ENCODE peak calls at places on chromosome 13, in nine cellular contexts. One of them, this sample, is unnamed.

GRCh38 chr13:26914624-26915023 is 154.0 kb upstream of the GPR12 start:
- DNase-seq in WERI-Rb-1: peak
- DNase-seq in PC-9: no peak
- DNase-seq in body of pancreas: no peak
- DNase-seq in progenitor cell of endocrine pancreas: no peak
- DNase-seq in fibroblast of mammary gland: no peak
- DNase-seq in H9: no peak
- DNase-seq in breast epithelium: no peak
- DNase-seq in HFFc6: no peak
- DNase-seq in this sample: no peak

GRCh38 chr13:46575321-46575721 is 22.4 kb downstream of the LRCH1 start:
- DNase-seq in WERI-Rb-1: no peak
- DNase-seq in PC-9: no peak
- DNase-seq in body of pancreas: no peak
- DNase-seq in progenitor cell of endocrine pancreas: no peak
- DNase-seq in fibroblast of mammary gland: peak
- DNase-seq in H9: no peak
- DNase-seq in breast epithelium: no peak
- DNase-seq in HFFc6: no peak
- DNase-seq in this sample: no peak

GRCh38 chr13:110309159-110309476 is 2.0 kb downstream of the COL4A2 start:
- DNase-seq in WERI-Rb-1: no peak
- DNase-seq in PC-9: no peak
- DNase-seq in body of pancreas: no peak
- DNase-seq in progenitor cell of endocrine pancreas: no peak
- DNase-seq in fibroblast of mammary gland: no peak
- DNase-seq in H9: no peak
- DNase-seq in breast epithelium: no peak
- DNase-seq in HFFc6: no peak
- DNase-seq in this sample: no peak

GRCh38 chr13:38830442-38831045 is 143.7 kb downstream of the FREM2 start:
- DNase-seq in WERI-Rb-1: no peak
- DNase-seq in PC-9: no peak
- DNase-seq in body of pancreas: peak
- DNase-seq in progenitor cell of endocrine pancreas: no peak
- DNase-seq in fibroblast of mammary gland: no peak
- DNase-seq in H9: no peak
- DNase-seq in breast epithelium: no peak
- DNase-seq in HFFc6: no peak
- DNase-seq in this sample: no peak

GRCh38 chr13:32087955-32088747 is 56.6 kb downstream of the FRY start:
- DNase-seq in WERI-Rb-1: no peak
- DNase-seq in PC-9: no peak
- DNase-seq in body of pancreas: no peak
- DNase-seq in progenitor cell of endocrine pancreas: no peak
- DNase-seq in fibroblast of mammary gland: peak
- DNase-seq in H9: no peak
- DNase-seq in breast epithelium: no peak
- DNase-seq in HFFc6: no peak
- DNase-seq in this sample: no peak

GRCh38 chr13:112704634-112705145 is 14.9 kb downstream of the ATP11A start:
- DNase-seq in WERI-Rb-1: no peak
- DNase-seq in PC-9: no peak
- DNase-seq in body of pancreas: no peak
- DNase-seq in progenitor cell of endocrine pancreas: no peak
- DNase-seq in fibroblast of mammary gland: no peak
- DNase-seq in H9: peak
- DNase-seq in breast epithelium: no peak
- DNase-seq in HFFc6: no peak
- DNase-seq in this sample: no peak

GRCh38 chr13:46962286-46962941 is 65.6 kb upstream of the HTR2A start:
- DNase-seq in WERI-Rb-1: no peak
- DNase-seq in PC-9: no peak
- DNase-seq in body of pancreas: no peak
- DNase-seq in progenitor cell of endocrine pancreas: no peak
- DNase-seq in fibroblast of mammary gland: peak
- DNase-seq in H9: no peak
- DNase-seq in breast epithelium: no peak
- DNase-seq in HFFc6: peak
- DNase-seq in this sample: no peak

GRCh38 chr13:83325454-83325853 is 556.8 kb downstream of the SLITRK1 start:
- DNase-seq in WERI-Rb-1: no peak
- DNase-seq in PC-9: no peak
- DNase-seq in body of pancreas: no peak
- DNase-seq in progenitor cell of endocrine pancreas: no peak
- DNase-seq in fibroblast of mammary gland: peak
- DNase-seq in H9: no peak
- DNase-seq in breast epithelium: no peak
- DNase-seq in HFFc6: peak
- DNase-seq in this sample: no peak

GRCh38 chr13:72403396-72404010 is 323.9 kb downstream of the MZT1 start:
- DNase-seq in WERI-Rb-1: no peak
- DNase-seq in PC-9: no peak
- DNase-seq in body of pancreas: no peak
- DNase-seq in progenitor cell of endocrine pancreas: no peak
- DNase-seq in fibroblast of mammary gland: no peak
- DNase-seq in H9: no peak
- DNase-seq in breast epithelium: no peak
- DNase-seq in HFFc6: peak
- DNase-seq in this sample: no peak

GRCh38 chr13:42820450-42820849 is 39.1 kb downstream of the FAM216B start:
- DNase-seq in WERI-Rb-1: no peak
- DNase-seq in PC-9: no peak
- DNase-seq in body of pancreas: no peak
- DNase-seq in progenitor cell of endocrine pancreas: no peak
- DNase-seq in fibroblast of mammary gland: peak
- DNase-seq in H9: no peak
- DNase-seq in breast epithelium: no peak
- DNase-seq in HFFc6: no peak
- DNase-seq in this sample: no peak

GRCh38 chr13:42814868-42815267 is 33.5 kb downstream of the FAM216B start:
- DNase-seq in WERI-Rb-1: no peak
- DNase-seq in PC-9: no peak
- DNase-seq in body of pancreas: no peak
- DNase-seq in progenitor cell of endocrine pancreas: no peak
- DNase-seq in fibroblast of mammary gland: peak
- DNase-seq in H9: no peak
- DNase-seq in breast epithelium: no peak
- DNase-seq in HFFc6: peak
- DNase-seq in this sample: no peak

GRCh38 chr13:42815686-42816085 is 34.3 kb downstream of the FAM216B start:
- DNase-seq in WERI-Rb-1: no peak
- DNase-seq in PC-9: no peak
- DNase-seq in body of pancreas: no peak
- DNase-seq in progenitor cell of endocrine pancreas: no peak
- DNase-seq in fibroblast of mammary gland: peak
- DNase-seq in H9: no peak
- DNase-seq in breast epithelium: no peak
- DNase-seq in HFFc6: no peak
- DNase-seq in this sample: no peak

GRCh38 chr13:42819712-42820111 is 38.3 kb downstream of the FAM216B start:
- DNase-seq in WERI-Rb-1: no peak
- DNase-seq in PC-9: no peak
- DNase-seq in body of pancreas: no peak
- DNase-seq in progenitor cell of endocrine pancreas: no peak
- DNase-seq in fibroblast of mammary gland: peak
- DNase-seq in H9: no peak
- DNase-seq in breast epithelium: no peak
- DNase-seq in HFFc6: no peak
- DNase-seq in this sample: no peak

DNA sequence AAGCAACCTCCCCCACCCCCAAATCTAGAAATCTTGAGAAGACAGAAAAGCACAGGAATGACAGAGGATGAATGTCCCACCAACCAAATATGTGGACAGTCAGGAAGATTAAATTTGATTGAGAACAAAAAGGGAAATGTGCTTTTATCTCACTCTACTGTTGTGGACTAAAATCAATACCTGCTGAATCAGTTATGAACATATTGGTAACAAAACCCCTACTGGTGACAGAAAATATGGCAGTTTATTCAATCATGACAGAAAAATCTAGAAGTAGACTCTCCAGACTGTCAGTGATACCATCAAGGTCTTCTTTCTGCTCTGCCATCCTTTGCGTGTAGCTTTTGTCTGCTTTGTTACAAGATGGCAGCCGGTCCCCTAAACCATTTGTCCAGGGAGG is 35.2 kb downstream of the FAM216B start:
- DNase-seq in WERI-Rb-1: no peak
- DNase-seq in PC-9: no peak
- DNase-seq in body of pancreas: no peak
- DNase-seq in progenitor cell of endocrine pancreas: no peak
- DNase-seq in fibroblast of mammary gland: no peak
- DNase-seq in H9: no peak
- DNase-seq in breast epithelium: no peak
- DNase-seq in HFFc6: no peak
- DNase-seq in this sample: no peak
- TF ChIP-seq CTCF in WERI-Rb-1: no peak
- TF ChIP-seq CTCF in PC-9: no peak
- TF ChIP-seq CTCF in body of pancreas: no peak
- TF ChIP-seq CTCF in progenitor cell of endocrine pancreas: peak
- TF ChIP-seq CTCF in fibroblast of mammary gland: peak
- TF ChIP-seq CTCF in H9: peak
- TF ChIP-seq CTCF in breast epithelium: no peak
- TF ChIP-seq CTCF in HFFc6: peak
- TF ChIP-seq CTCF in this sample: no peak

DNA sequence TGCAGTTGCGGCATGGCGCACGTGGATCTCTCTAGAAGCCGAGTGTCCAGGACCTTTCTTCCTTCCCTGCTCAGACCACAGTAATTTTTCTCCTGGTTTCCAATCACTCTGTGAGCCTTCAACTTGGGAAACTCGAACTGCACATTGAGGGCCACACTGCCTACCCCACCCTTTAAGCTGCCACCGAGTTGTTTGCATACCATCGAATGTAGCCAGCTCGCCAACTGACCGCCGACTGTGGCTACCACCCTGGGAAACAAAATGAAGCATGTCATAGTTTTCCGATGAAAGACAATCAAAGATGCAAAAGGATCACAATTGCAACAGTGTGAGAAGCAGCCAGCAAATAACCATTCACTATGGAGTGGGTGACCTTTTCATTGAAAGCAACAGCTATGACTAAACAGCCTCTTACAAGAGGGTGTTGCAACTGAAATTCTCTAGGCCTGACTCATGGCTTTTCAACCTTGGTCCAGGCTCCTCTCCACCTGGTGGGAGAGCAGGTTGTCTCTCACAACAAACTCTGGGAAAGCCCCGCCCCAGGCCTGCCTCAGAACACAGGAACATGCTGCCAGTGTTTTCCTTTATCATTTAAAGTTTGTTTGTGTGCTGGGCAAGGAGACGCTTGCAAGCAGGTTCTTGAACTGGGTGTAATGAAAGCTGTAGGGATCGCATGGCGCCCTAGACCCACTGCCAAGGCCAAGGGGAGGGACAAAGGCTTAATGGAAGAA is 141.7 kb upstream of the SERP2 start:
- DNase-seq in WERI-Rb-1: no peak
- DNase-seq in PC-9: peak
- DNase-seq in body of pancreas: peak
- DNase-seq in progenitor cell of endocrine pancreas: no peak
- DNase-seq in fibroblast of mammary gland: peak
- DNase-seq in H9: peak
- DNase-seq in breast epithelium: peak
- DNase-seq in HFFc6: peak
- DNase-seq in this sample: peak
- TF ChIP-seq CTCF in WERI-Rb-1: no peak
- TF ChIP-seq CTCF in PC-9: no peak
- TF ChIP-seq CTCF in body of pancreas: no peak
- TF ChIP-seq CTCF in progenitor cell of endocrine pancreas: no peak
- TF ChIP-seq CTCF in fibroblast of mammary gland: no peak
- TF ChIP-seq CTCF in H9: peak
- TF ChIP-seq CTCF in breast epithelium: no peak
- TF ChIP-seq CTCF in HFFc6: no peak
- TF ChIP-seq CTCF in this sample: no peak

GRCh38 chr13:108005231-108005630 is 210.1 kb downstream of the LIG4 start:
- DNase-seq in WERI-Rb-1: no peak
- DNase-seq in PC-9: no peak
- DNase-seq in body of pancreas: no peak
- DNase-seq in progenitor cell of endocrine pancreas: no peak
- DNase-seq in fibroblast of mammary gland: no peak
- DNase-seq in H9: no peak
- DNase-seq in breast epithelium: no peak
- DNase-seq in HFFc6: no peak
- DNase-seq in this sample: no peak
- TF ChIP-seq CTCF in WERI-Rb-1: no peak
- TF ChIP-seq CTCF in PC-9: no peak
- TF ChIP-seq CTCF in body of pancreas: no peak
- TF ChIP-seq CTCF in progenitor cell of endocrine pancreas: no peak
- TF ChIP-seq CTCF in fibroblast of mammary gland: no peak
- TF ChIP-seq CTCF in H9: no peak
- TF ChIP-seq CTCF in breast epithelium: no peak
- TF ChIP-seq CTCF in HFFc6: no peak
- TF ChIP-seq CTCF in this sample: no peak

DNA sequence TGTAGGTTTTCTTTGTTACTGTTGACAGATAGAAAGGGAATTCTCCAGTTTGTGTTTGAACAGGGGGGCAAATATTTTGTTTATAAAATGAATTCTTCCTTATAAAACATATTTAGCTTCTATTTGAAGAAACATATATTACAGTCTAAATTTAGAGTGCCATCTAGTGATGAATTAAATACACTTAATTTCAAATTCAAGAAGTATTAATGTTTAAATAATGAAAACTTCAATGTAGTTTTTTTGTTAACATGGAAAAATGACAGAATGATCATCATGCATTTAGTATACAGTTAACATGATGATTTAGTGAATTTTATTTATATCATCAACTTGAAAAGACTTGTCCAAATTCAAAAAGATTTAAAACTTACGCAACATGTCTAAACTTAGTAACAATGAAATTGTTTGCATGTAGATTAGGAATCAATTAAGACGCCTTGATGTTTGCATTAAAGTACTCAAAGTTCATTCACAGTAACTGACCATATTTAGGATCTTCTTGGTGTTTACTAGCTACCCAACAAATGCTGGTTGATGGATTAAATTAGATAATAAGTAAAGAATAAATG is 765.9 kb upstream of the SLITRK1 start:
- DNase-seq in WERI-Rb-1: no peak
- DNase-seq in PC-9: no peak
- DNase-seq in body of pancreas: no peak
- DNase-seq in progenitor cell of endocrine pancreas: no peak
- DNase-seq in fibroblast of mammary gland: peak
- DNase-seq in H9: no peak
- DNase-seq in breast epithelium: no peak
- DNase-seq in HFFc6: no peak
- DNase-seq in this sample: no peak
- TF ChIP-seq CTCF in WERI-Rb-1: no peak
- TF ChIP-seq CTCF in PC-9: peak
- TF ChIP-seq CTCF in body of pancreas: peak
- TF ChIP-seq CTCF in progenitor cell of endocrine pancreas: no peak
- TF ChIP-seq CTCF in fibroblast of mammary gland: no peak
- TF ChIP-seq CTCF in H9: no peak
- TF ChIP-seq CTCF in breast epithelium: no peak
- TF ChIP-seq CTCF in HFFc6: peak
- TF ChIP-seq CTCF in this sample: no peak

DNA sequence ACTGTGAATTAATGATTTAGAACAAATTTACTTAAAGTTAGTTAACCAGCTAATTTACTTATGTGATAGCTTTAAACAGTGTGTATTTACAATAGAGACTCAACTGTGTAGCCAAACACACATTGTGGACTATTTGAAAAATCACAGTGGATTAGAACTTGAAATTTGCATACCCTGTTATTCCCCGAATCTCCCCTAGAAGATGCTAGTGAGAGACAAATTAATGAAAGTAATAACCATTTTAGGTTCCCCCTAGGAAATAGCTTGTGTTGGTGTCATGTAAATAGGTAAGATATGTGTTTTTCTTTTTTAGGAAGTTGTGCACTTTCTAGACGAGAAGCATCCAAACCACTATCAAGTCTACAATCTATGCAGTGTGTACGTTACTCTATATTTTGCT is 98.5 kb downstream of the C1QTNF9 start:
- DNase-seq in WERI-Rb-1: no peak
- DNase-seq in PC-9: no peak
- DNase-seq in body of pancreas: no peak
- DNase-seq in progenitor cell of endocrine pancreas: no peak
- DNase-seq in fibroblast of mammary gland: no peak
- DNase-seq in H9: no peak
- DNase-seq in breast epithelium: no peak
- DNase-seq in HFFc6: no peak
- DNase-seq in this sample: no peak
- TF ChIP-seq CTCF in WERI-Rb-1: peak
- TF ChIP-seq CTCF in PC-9: no peak
- TF ChIP-seq CTCF in body of pancreas: no peak
- TF ChIP-seq CTCF in progenitor cell of endocrine pancreas: peak
- TF ChIP-seq CTCF in fibroblast of mammary gland: peak
- TF ChIP-seq CTCF in H9: peak
- TF ChIP-seq CTCF in breast epithelium: no peak
- TF ChIP-seq CTCF in HFFc6: peak
- TF ChIP-seq CTCF in this sample: no peak